ENCODE peak calls at places on chromosomes 5 and 9, in five cellular contexts. P is colonic mucosa, Q is astrocyte, K is IMR-90, C is pancreas. F is an unnamed sample.
A peak's percentile ranks its signal among the peaks of the same experiment; 100 is the strongest.

GRCh38 chr5:13251623-13252367 is 692.7 kb downstream of the DNAH5 start:
- DNase-seq in Q (peak; percentile 81), K (no peak), P (no peak), C (no peak), F (no peak)

GRCh38 chr5:149288437-149288836 is 16.8 kb downstream of the AFAP1L1 start:
- DNase-seq in Q (no peak), C (no peak), K (no peak), P (no peak), F (no peak)

GRCh38 chr9:69279730-69280127 is 45.3 kb upstream of the ENTREP1 start:
- DNase-seq in C (no peak), K (no peak), Q (no peak), P (no peak), F (no peak)

GRCh38 chr5:42756630-42757601 is at the start of gene CCDC152:
- DNase-seq in Q (peak; percentile 19), C (peak; percentile 47), P (no peak), K (peak; percentile 3), F (peak; percentile 41)

GRCh38 chr5:8094304-8094703 is 225.4 kb downstream of the MTRR start:
- DNase-seq in K (no peak), Q (no peak), C (no peak), P (no peak), F (no peak)

GRCh38 chr5:59069438-59070079 is 486.7 kb downstream of the RAB3C start:
- DNase-seq in C (no peak), K (peak; percentile 98), P (no peak), Q (peak; percentile 94), F (no peak)

GRCh38 chr9:18520395-18520794 is 46.4 kb downstream of the ADAMTSL1 start:
- DNase-seq in Q (peak; percentile 40), C (no peak), K (no peak), P (no peak), F (no peak)

GRCh38 chr5:160242140-160242539 is 12.8 kb downstream of the FABP6 start:
- DNase-seq in Q (no peak), C (no peak), K (no peak), P (no peak), F (no peak)

GRCh38 chr9:100074989-100075388 is 23.8 kb downstream of the ERP44 start:
- DNase-seq in Q (no peak), K (no peak), P (no peak), C (no peak), F (no peak)

GRCh38 chr5:89401012-89401411 is 518.0 kb upstream of the MEF2C start:
- DNase-seq in P (no peak), C (peak; percentile 9), K (no peak), Q (no peak), F (no peak)

GRCh38 chr5:164119806-164120440 is 614.5 kb downstream of the MAT2B start:
- DNase-seq in Q (peak; percentile 56), K (peak; percentile 56), P (no peak), C (no peak), F (no peak)

GRCh38 chr5:99614888-99615287 is 686.1 kb upstream of the CHD1 start:
- DNase-seq in Q (no peak), K (no peak), P (no peak), C (no peak), F (no peak)

GRCh38 chr5:173472164-173472563 is 143.9 kb upstream of the STC2 start:
- DNase-seq in K (peak; percentile 99), P (peak; percentile 37), C (no peak), Q (peak; percentile 98), F (no peak)

GRCh38 chr5:157915638-157916037 is 56.7 kb upstream of the CLINT1 start:
- DNase-seq in P (peak; percentile 71), C (peak; percentile 96), Q (peak; percentile 55), K (peak; percentile 13), F (no peak)

GRCh38 chr9:137277329-137278041 is at the start of gene TOR4A:
- DNase-seq in P (peak; percentile 94), K (peak; percentile 86), Q (peak; percentile 75), C (peak; percentile 89), F (no peak)

GRCh38 chr5:141524604-141525597 is 36.0 kb downstream of the PCDHGC5 start:
- DNase-seq in C (peak; percentile 85), P (peak; percentile 88), Q (peak; percentile 90), K (peak; percentile 97), F (peak; percentile 62)

GRCh38 chr5:62486672-62487071 is 74.1 kb downstream of the IPO11 start:
- DNase-seq in C (no peak), K (no peak), P (no peak), Q (no peak), F (no peak)

GRCh38 chr5:132760043-132760420 is 12.8 kb downstream of the CCNI2 start:
- DNase-seq in K (no peak), P (no peak), C (peak; percentile 36), Q (no peak), F (no peak)

GRCh38 chr5:155480731-155481131 is 467.2 kb downstream of the KIF4B start:
- DNase-seq in C (no peak), P (no peak), K (no peak), Q (no peak), F (no peak)

GRCh38 chr9:131872006-131872405 is 132.1 kb upstream of the RAPGEF1 start:
- DNase-seq in Q (no peak), P (no peak), C (no peak), K (no peak), F (no peak)

GRCh38 chr9:99012957-99013512 is 69.3 kb downstream of the COL15A1 start:
- DNase-seq in C (no peak), Q (no peak), P (peak; percentile 16), K (no peak), F (no peak)

GRCh38 chr5:112709416-112709815 is 28.3 kb upstream of the APC start:
- DNase-seq in C (no peak), P (no peak), Q (peak; percentile 35), K (no peak), F (no peak)

DNA sequence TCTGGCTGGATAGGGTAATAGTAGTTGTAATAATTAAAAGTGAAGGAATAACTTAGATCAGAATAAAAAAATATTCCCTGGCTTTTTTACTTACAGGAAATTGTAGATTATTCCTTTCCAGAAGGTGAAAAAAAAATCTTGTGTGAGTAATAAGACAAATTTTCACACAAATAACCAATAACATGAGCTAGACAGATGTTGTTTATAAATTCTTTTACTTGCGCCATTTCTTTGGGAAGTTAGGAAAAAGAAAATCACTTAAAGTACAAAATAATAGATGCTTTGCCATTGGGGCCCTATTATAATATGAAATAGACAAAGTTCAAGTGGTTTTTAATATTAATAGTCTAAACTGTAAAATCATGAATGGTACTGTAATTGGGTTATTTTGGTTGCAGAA is 204.1 kb downstream of the ARRDC3 start:
- DNase-seq in P (no peak), K (peak; percentile 64), C (no peak), Q (peak; percentile 21), F (no peak)
- H3K27ac ChIP-seq in P (no peak overlapping the region), K (peak overlapping the region; percentile 77), C (no peak overlapping the region), Q (no peak overlapping the region), F (no peak overlapping the region)

GRCh38 chr5:119829341-119829740 is 200.0 kb downstream of the FAM170A start:
- DNase-seq in K (no peak), C (no peak), P (no peak), Q (no peak), F (no peak)
- H3K4me3 ChIP-seq in K (no peak overlapping the region), C (no peak overlapping the region), P (no peak overlapping the region), Q (no peak overlapping the region), F (no peak overlapping the region)

GRCh38 chr5:143245929-143246561 is 157.4 kb downstream of the NR3C1 start:
- DNase-seq in K (peak; percentile 97), Q (peak; percentile 97), C (no peak), P (no peak), F (no peak)
- H3K27me3 ChIP-seq in K (no peaks in the 10 kb centered on the region), Q (no peaks in the 10 kb centered on the region), C (no peaks in the 10 kb centered on the region), P (no peaks in the 10 kb centered on the region), F (no peaks in the 10 kb centered on the region)

GRCh38 chr9:89315482-89315881 is 2.8 kb upstream of the SECISBP2 start:
- DNase-seq in K (no peak), Q (no peak), C (no peak), P (no peak), F (no peak)

GRCh38 chr9:89313842-89314241 is 2.8 kb downstream of the CKS2 start:
- DNase-seq in Q (peak; percentile 29), P (no peak), C (no peak), K (peak; percentile 46), F (no peak)

GRCh38 chr9:89317282-89317681 is 1.0 kb upstream of the SECISBP2 start:
- DNase-seq in K (no peak), P (no peak), Q (no peak), C (no peak), F (no peak)

GRCh38 chr9:89312154-89312616 is 1.2 kb downstream of the CKS2 start:
- DNase-seq in Q (no peak), P (peak; percentile 36), C (no peak), K (no peak), F (no peak)

GRCh38 chr9:89314955-89315354 is 3.3 kb upstream of the SECISBP2 start:
- DNase-seq in Q (no peak), P (no peak), C (no peak), K (no peak), F (no peak)
- H3K27ac ChIP-seq in Q (peak overlapping the region; percentile 1), P (no peak overlapping the region), C (no peak overlapping the region), K (no peak overlapping the region), F (no peak overlapping the region)

F was measured in CD4-positive, alpha-beta memory T cell.